ENCODE peak calls at places on chromosomes 12 and 14, in five cellular contexts. K, U, N, O and Z are unnamed samples.
A peak's percentile ranks its signal among the peaks of the same experiment; 100 is the strongest.

GRCh38 chr12:67826946-67827719 is 162.1 kb upstream of the IFNG-AS1 start:
- DNase-seq in K (no peak), U (no peak), N (peak; percentile 32), O (no peak), Z (no peak)

GRCh38 chr14:21846227-21846885 is 172.7 kb upstream of the OR4E1 start:
- DNase-seq in K (no peak), U (no peak), N (no peak), O (no peak), Z (no peak)

GRCh38 chr12:70853326-70853725 is 67.2 kb downstream of the PTPRR start:
- DNase-seq in K (no peak), U (peak; percentile 18), N (peak; percentile 96), O (no peak), Z (no peak)

GRCh38 chr12:50505386-50505827 is 622 bp downstream of the DIP2B start:
- DNase-seq in K (no peak), U (peak; percentile 23), N (peak; percentile 10), O (no peak), Z (no peak)

GRCh38 chr12:54036620-54037359 is 3.9 kb downstream of the HOXC5 start:
- DNase-seq in K (no peak), U (no peak), N (peak; percentile 75), O (no peak), Z (no peak)

GRCh38 chr14:48584031-48584430 is 908.6 kb upstream of the MDGA2 start:
- DNase-seq in K (no peak), U (no peak), N (no peak), O (no peak), Z (no peak)

GRCh38 chr14:32134448-32135070 is 57.5 kb downstream of the ARHGAP5 start:
- DNase-seq in K (no peak), U (peak; percentile 15), N (peak; percentile 51), O (no peak), Z (peak; percentile 78)

GRCh38 chr12:15033029-15033428 is 60.2 kb downstream of the PDE6H start:
- DNase-seq in K (no peak), U (no peak), N (no peak), O (no peak), Z (no peak)

GRCh38 chr12:124376435-124376834 is 81.5 kb downstream of the RFLNA start:
- DNase-seq in K (no peak), U (no peak), N (no peak), O (no peak), Z (no peak)

GRCh38 chr12:14858513-14858912 is 15.2 kb upstream of the ART4 start:
- DNase-seq in K (no peak), U (no peak), N (no peak), O (no peak), Z (no peak)

GRCh38 chr12:117284160-117284559 is 77.3 kb downstream of the NOS1 start:
- DNase-seq in K (no peak), U (no peak), N (no peak), O (no peak), Z (no peak)

GRCh38 chr12:48865141-48865440 is 579 bp downstream of the RND1 start:
- DNase-seq in K (no peak), U (no peak), N (no peak), O (no peak), Z (no peak)

GRCh38 chr12:48868446-48868845 is 2.8 kb upstream of the RND1 start:
- DNase-seq in K (no peak), U (no peak), N (no peak), O (no peak), Z (no peak)

GRCh38 chr12:48862691-48863090 is 3.0 kb downstream of the RND1 start:
- DNase-seq in K (no peak), U (no peak), N (no peak), O (no peak), Z (no peak)

GRCh38 chr12:48863296-48863695 is 2.4 kb downstream of the RND1 start:
- DNase-seq in K (no peak), U (no peak), N (no peak), O (no peak), Z (no peak)

DNA sequence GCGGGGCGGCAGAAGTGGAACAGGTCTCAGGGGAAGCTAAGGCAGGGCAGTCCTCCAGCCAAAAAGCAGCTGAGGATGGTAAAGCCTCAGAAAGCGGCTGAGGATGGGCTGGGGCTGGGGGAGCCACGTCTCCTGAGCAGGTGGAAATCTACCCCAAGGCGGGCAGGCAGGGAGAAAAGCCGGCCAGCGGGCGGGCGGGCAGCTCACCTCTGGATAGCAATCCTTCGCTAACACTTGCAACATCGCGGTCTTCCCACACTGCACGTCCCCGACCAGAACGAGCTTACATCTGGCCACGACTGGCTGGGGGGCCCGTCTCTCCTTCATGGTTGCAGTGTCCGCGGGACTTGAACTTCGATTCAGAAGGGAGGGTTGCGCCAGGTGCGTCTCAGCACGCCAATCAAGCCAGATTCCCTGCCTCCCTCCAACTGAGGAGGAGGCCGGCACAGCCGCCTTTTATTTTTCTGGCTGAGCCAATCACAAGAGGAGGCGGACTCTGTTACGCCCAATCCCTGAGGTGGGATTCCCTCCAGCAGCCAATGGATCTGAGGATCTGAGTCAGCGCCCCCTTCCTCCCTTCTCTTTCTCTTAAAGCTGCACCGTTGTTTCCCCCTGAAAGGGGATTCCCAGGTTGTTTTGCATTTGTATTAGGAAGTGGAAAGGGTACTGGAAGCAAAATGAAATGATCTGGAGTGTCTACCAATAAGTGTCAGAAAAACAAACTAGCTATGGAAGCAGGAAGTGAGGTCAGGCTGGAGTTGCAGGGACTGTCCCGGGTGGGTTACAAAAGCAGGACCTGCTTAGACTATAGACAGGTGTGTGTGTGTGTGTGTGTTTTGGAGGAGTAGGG is at the start of gene RND1:
- DNase-seq in K (peak; percentile 14), U (peak; percentile 90), N (peak; percentile 85), O (peak; percentile 64), Z (peak; percentile 83)
- TF ChIP-seq CTCF in K (peak; percentile 13), U (peak; percentile 13), N (peak; percentile 29), O (no peak), Z (peak; percentile 40)

GRCh38 chr12:95858451-95859343 is at the start of gene SNRPF:
- DNase-seq in K (peak; percentile 62), U (peak; percentile 97), N (peak; percentile 96), O (peak; percentile 86), Z (peak; percentile 98)
- TF ChIP-seq CTCF in K (no peak), U (no peak), N (peak; percentile 19), O (peak; percentile 28), Z (peak; percentile 21)

DNA sequence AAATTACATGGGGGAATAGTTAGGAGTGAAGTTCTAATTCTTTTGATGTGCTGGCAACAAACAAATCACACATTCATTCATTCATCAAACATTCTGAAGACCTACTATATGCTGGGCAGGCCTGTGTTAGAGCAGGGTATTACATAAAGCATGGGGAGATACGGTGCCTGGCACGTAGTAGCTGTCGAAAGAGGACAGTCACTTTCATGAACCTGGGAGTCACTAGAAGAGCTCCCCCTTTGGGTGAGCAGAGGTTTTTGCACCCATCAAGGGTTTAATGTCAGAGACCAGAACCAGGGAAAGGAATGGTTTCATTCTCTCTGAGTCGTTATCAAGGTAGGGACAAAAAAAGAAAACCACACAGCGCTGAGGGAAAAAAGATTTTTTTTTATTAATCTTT is 10.0 kb downstream of the LHX5 start:
- DNase-seq in K (no peak), U (no peak), N (peak; percentile 25), O (no peak), Z (peak; percentile 26)
- TF ChIP-seq CTCF in K (no peak), U (peak; percentile 67), N (peak; percentile 62), O (no peak), Z (peak; percentile 57)

GRCh38 chr14:102058931-102059330 is 27.9 kb downstream of the HSP90AA1 start:
- DNase-seq in K (no peak), U (no peak), N (no peak), O (no peak), Z (no peak)

GRCh38 chr14:102063808-102064429 is 22.9 kb downstream of the HSP90AA1 start:
- DNase-seq in K (no peak), U (no peak), N (no peak), O (no peak), Z (no peak)

GRCh38 chr14:102066041-102066451 is 20.8 kb downstream of the HSP90AA1 start:
- DNase-seq in K (no peak), U (no peak), N (no peak), O (no peak), Z (no peak)

GRCh38 chr14:102058146-102058545 is 28.7 kb downstream of the HSP90AA1 start:
- DNase-seq in K (no peak), U (no peak), N (no peak), O (no peak), Z (no peak)

DNA sequence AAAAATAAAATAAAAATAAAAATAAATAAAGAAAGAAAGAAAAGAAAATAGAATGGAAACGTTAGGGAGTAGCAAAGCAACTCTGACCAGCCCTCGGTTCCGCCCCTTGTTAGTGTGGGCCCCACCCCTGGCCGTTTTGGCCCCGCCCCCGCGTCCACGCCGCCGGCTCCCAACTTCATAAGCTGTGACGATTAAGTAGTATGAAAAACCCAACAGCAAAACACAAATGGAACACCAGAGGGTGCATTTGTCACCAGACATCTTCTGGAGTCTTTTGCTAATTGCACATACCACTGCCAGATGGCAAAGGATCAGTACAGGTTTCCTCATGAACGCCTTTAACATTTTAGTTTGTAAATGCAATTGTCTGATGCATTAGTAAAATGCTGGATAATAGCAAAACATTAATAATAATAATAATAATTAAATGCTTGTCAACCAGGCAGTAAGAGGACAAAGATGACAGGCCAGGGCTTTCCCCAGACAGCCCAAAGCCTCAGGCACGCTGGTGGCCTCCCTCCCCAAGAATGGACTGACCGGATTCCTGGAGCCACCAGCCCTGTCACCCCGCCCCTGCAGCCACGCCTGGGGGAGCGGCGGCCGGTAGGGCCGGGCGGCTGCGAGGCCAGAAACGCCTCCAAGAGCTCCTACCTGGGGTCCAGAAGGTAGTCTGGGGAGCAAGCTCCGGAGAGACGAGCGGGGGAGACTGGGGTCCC is 23.6 kb downstream of the HSP90AA1 start:
- DNase-seq in K (peak; percentile 18), U (peak; percentile 88), N (peak; percentile 90), O (peak; percentile 43), Z (peak; percentile 75)
- TF ChIP-seq CTCF in K (peak; percentile 49), U (peak; percentile 48), N (peak; percentile 63), O (peak; percentile 48), Z (peak; percentile 80)

DNA sequence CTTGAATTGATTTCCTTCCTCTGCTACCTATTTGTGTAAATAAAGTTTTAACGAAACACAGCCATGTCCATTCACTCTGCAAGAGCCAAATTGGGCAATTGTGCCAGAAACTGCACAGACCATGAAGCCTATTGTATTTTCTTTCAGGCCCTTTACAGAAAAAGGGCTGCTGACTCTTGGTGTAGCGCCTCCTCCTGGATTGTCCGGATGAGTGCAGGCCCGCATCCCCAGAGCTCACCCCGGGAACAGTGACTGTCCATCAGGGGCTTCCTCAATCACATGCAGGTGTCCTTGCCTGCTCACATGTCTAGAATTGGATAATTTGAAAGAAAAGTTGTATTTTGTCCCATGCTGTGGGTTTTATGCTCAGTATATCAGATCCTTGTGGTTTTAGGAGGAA is 1282.2 kb downstream of the AACS start:
- DNase-seq in K (no peak), U (no peak), N (no peak), O (no peak), Z (no peak)
- TF ChIP-seq CTCF in K (no peak), U (peak; percentile 30), N (no peak), O (no peak), Z (peak; percentile 28)